ENCODE peak calls at places on chromosomes 12 and 14, in seven cellular contexts. One of them, this sample, is unnamed.

GRCh38 chr14:104282332-104283196 is 144.2 kb downstream of the KIF26A start:
- DNase-seq in stimulated activated CD8-positive, alpha-beta memory T cell treated with anti-CD3 and anti-CD28 coated beads, Interleukin-15, amount 100 ng/mL, for 24 hours: no peak
- DNase-seq in RPMI8226: no peak
- DNase-seq in activated CD4-positive, alpha-beta T cell treated with anti-CD3 and anti-CD28 coated beads for 24 hours: no peak
- DNase-seq in fibroblast of pulmonary artery: no peak
- DNase-seq in stimulated activated CD4-positive, alpha-beta T cell treated with anti-CD3 and anti-CD28 coated beads, Interleukin-15, amount 100 ng/mL, for 1 hour: no peak
- DNase-seq in hypothalamus: no peak
- DNase-seq in this sample: peak

GRCh38 chr12:113086249-113087164 is 30.0 kb downstream of the DTX1 start:
- DNase-seq in stimulated activated CD8-positive, alpha-beta memory T cell treated with anti-CD3 and anti-CD28 coated beads, Interleukin-15, amount 100 ng/mL, for 24 hours: no peak
- DNase-seq in RPMI8226: peak
- DNase-seq in activated CD4-positive, alpha-beta T cell treated with anti-CD3 and anti-CD28 coated beads for 24 hours: no peak
- DNase-seq in fibroblast of pulmonary artery: no peak
- DNase-seq in stimulated activated CD4-positive, alpha-beta T cell treated with anti-CD3 and anti-CD28 coated beads, Interleukin-15, amount 100 ng/mL, for 1 hour: no peak
- DNase-seq in hypothalamus: no peak
- DNase-seq in this sample: no peak

GRCh38 chr12:124817076-124818000 is 46.3 kb downstream of the SCARB1 start:
- DNase-seq in stimulated activated CD8-positive, alpha-beta memory T cell treated with anti-CD3 and anti-CD28 coated beads, Interleukin-15, amount 100 ng/mL, for 24 hours: no peak
- DNase-seq in RPMI8226: no peak
- DNase-seq in activated CD4-positive, alpha-beta T cell treated with anti-CD3 and anti-CD28 coated beads for 24 hours: no peak
- DNase-seq in fibroblast of pulmonary artery: no peak
- DNase-seq in stimulated activated CD4-positive, alpha-beta T cell treated with anti-CD3 and anti-CD28 coated beads, Interleukin-15, amount 100 ng/mL, for 1 hour: no peak
- DNase-seq in hypothalamus: no peak
- DNase-seq in this sample: no peak

GRCh38 chr12:104701756-104702155 is 245.0 kb downstream of the CHST11 start:
- DNase-seq in stimulated activated CD8-positive, alpha-beta memory T cell treated with anti-CD3 and anti-CD28 coated beads, Interleukin-15, amount 100 ng/mL, for 24 hours: no peak
- DNase-seq in RPMI8226: no peak
- DNase-seq in activated CD4-positive, alpha-beta T cell treated with anti-CD3 and anti-CD28 coated beads for 24 hours: no peak
- DNase-seq in fibroblast of pulmonary artery: no peak
- DNase-seq in stimulated activated CD4-positive, alpha-beta T cell treated with anti-CD3 and anti-CD28 coated beads, Interleukin-15, amount 100 ng/mL, for 1 hour: no peak
- DNase-seq in hypothalamus: no peak
- DNase-seq in this sample: no peak

GRCh38 chr14:25032092-25032784 is 17.7 kb downstream of the STXBP6 start:
- DNase-seq in stimulated activated CD8-positive, alpha-beta memory T cell treated with anti-CD3 and anti-CD28 coated beads, Interleukin-15, amount 100 ng/mL, for 24 hours: no peak
- DNase-seq in RPMI8226: no peak
- DNase-seq in activated CD4-positive, alpha-beta T cell treated with anti-CD3 and anti-CD28 coated beads for 24 hours: no peak
- DNase-seq in fibroblast of pulmonary artery: no peak
- DNase-seq in stimulated activated CD4-positive, alpha-beta T cell treated with anti-CD3 and anti-CD28 coated beads, Interleukin-15, amount 100 ng/mL, for 1 hour: no peak
- DNase-seq in hypothalamus: no peak
- DNase-seq in this sample: no peak

GRCh38 chr12:70920251-70920851 is at the start of gene PTPRR:
- DNase-seq in stimulated activated CD8-positive, alpha-beta memory T cell treated with anti-CD3 and anti-CD28 coated beads, Interleukin-15, amount 100 ng/mL, for 24 hours: no peak
- DNase-seq in RPMI8226: no peak
- DNase-seq in activated CD4-positive, alpha-beta T cell treated with anti-CD3 and anti-CD28 coated beads for 24 hours: no peak
- DNase-seq in fibroblast of pulmonary artery: no peak
- DNase-seq in stimulated activated CD4-positive, alpha-beta T cell treated with anti-CD3 and anti-CD28 coated beads, Interleukin-15, amount 100 ng/mL, for 1 hour: no peak
- DNase-seq in hypothalamus: peak
- DNase-seq in this sample: no peak

GRCh38 chr12:3200779-3201738 is 123.9 kb downstream of the TSPAN9 start:
- DNase-seq in stimulated activated CD8-positive, alpha-beta memory T cell treated with anti-CD3 and anti-CD28 coated beads, Interleukin-15, amount 100 ng/mL, for 24 hours: no peak
- DNase-seq in RPMI8226: no peak
- DNase-seq in activated CD4-positive, alpha-beta T cell treated with anti-CD3 and anti-CD28 coated beads for 24 hours: no peak
- DNase-seq in fibroblast of pulmonary artery: no peak
- DNase-seq in stimulated activated CD4-positive, alpha-beta T cell treated with anti-CD3 and anti-CD28 coated beads, Interleukin-15, amount 100 ng/mL, for 1 hour: no peak
- DNase-seq in hypothalamus: no peak
- DNase-seq in this sample: no peak

GRCh38 chr12:98379106-98379505 is 136.3 kb upstream of the TMPO start:
- DNase-seq in stimulated activated CD8-positive, alpha-beta memory T cell treated with anti-CD3 and anti-CD28 coated beads, Interleukin-15, amount 100 ng/mL, for 24 hours: no peak
- DNase-seq in RPMI8226: no peak
- DNase-seq in activated CD4-positive, alpha-beta T cell treated with anti-CD3 and anti-CD28 coated beads for 24 hours: no peak
- DNase-seq in fibroblast of pulmonary artery: no peak
- DNase-seq in stimulated activated CD4-positive, alpha-beta T cell treated with anti-CD3 and anti-CD28 coated beads, Interleukin-15, amount 100 ng/mL, for 1 hour: no peak
- DNase-seq in hypothalamus: no peak
- DNase-seq in this sample: no peak

GRCh38 chr12:52715416-52715815 is 12.1 kb upstream of the KRT77 start:
- DNase-seq in stimulated activated CD8-positive, alpha-beta memory T cell treated with anti-CD3 and anti-CD28 coated beads, Interleukin-15, amount 100 ng/mL, for 24 hours: no peak
- DNase-seq in RPMI8226: peak
- DNase-seq in activated CD4-positive, alpha-beta T cell treated with anti-CD3 and anti-CD28 coated beads for 24 hours: no peak
- DNase-seq in fibroblast of pulmonary artery: no peak
- DNase-seq in stimulated activated CD4-positive, alpha-beta T cell treated with anti-CD3 and anti-CD28 coated beads, Interleukin-15, amount 100 ng/mL, for 1 hour: no peak
- DNase-seq in hypothalamus: no peak
- DNase-seq in this sample: no peak

GRCh38 chr14:99862111-99862510 is 68.9 kb downstream of the EML1 start:
- DNase-seq in stimulated activated CD8-positive, alpha-beta memory T cell treated with anti-CD3 and anti-CD28 coated beads, Interleukin-15, amount 100 ng/mL, for 24 hours: no peak
- DNase-seq in RPMI8226: no peak
- DNase-seq in activated CD4-positive, alpha-beta T cell treated with anti-CD3 and anti-CD28 coated beads for 24 hours: no peak
- DNase-seq in fibroblast of pulmonary artery: peak
- DNase-seq in stimulated activated CD4-positive, alpha-beta T cell treated with anti-CD3 and anti-CD28 coated beads, Interleukin-15, amount 100 ng/mL, for 1 hour: no peak
- DNase-seq in hypothalamus: no peak
- DNase-seq in this sample: no peak

GRCh38 chr14:55957950-55958349 is 160.3 kb upstream of the PELI2 start:
- DNase-seq in stimulated activated CD8-positive, alpha-beta memory T cell treated with anti-CD3 and anti-CD28 coated beads, Interleukin-15, amount 100 ng/mL, for 24 hours: no peak
- DNase-seq in RPMI8226: no peak
- DNase-seq in activated CD4-positive, alpha-beta T cell treated with anti-CD3 and anti-CD28 coated beads for 24 hours: no peak
- DNase-seq in fibroblast of pulmonary artery: no peak
- DNase-seq in stimulated activated CD4-positive, alpha-beta T cell treated with anti-CD3 and anti-CD28 coated beads, Interleukin-15, amount 100 ng/mL, for 1 hour: no peak
- DNase-seq in hypothalamus: no peak
- DNase-seq in this sample: no peak

GRCh38 chr12:121946313-121947025 is 28.1 kb downstream of the CFAP251 start:
- DNase-seq in stimulated activated CD8-positive, alpha-beta memory T cell treated with anti-CD3 and anti-CD28 coated beads, Interleukin-15, amount 100 ng/mL, for 24 hours: no peak
- DNase-seq in RPMI8226: no peak
- DNase-seq in activated CD4-positive, alpha-beta T cell treated with anti-CD3 and anti-CD28 coated beads for 24 hours: no peak
- DNase-seq in fibroblast of pulmonary artery: no peak
- DNase-seq in stimulated activated CD4-positive, alpha-beta T cell treated with anti-CD3 and anti-CD28 coated beads, Interleukin-15, amount 100 ng/mL, for 1 hour: no peak
- DNase-seq in hypothalamus: no peak
- DNase-seq in this sample: no peak

GRCh38 chr12:103745962-103746361 is 95.1 kb downstream of the NT5DC3 start:
- DNase-seq in stimulated activated CD8-positive, alpha-beta memory T cell treated with anti-CD3 and anti-CD28 coated beads, Interleukin-15, amount 100 ng/mL, for 24 hours: no peak
- DNase-seq in RPMI8226: no peak
- DNase-seq in activated CD4-positive, alpha-beta T cell treated with anti-CD3 and anti-CD28 coated beads for 24 hours: no peak
- DNase-seq in fibroblast of pulmonary artery: no peak
- DNase-seq in stimulated activated CD4-positive, alpha-beta T cell treated with anti-CD3 and anti-CD28 coated beads, Interleukin-15, amount 100 ng/mL, for 1 hour: no peak
- DNase-seq in hypothalamus: no peak
- DNase-seq in this sample: no peak

GRCh38 chr12:12990700-12991468 is 9.2 kb downstream of the HEBP1 start:
- DNase-seq in stimulated activated CD8-positive, alpha-beta memory T cell treated with anti-CD3 and anti-CD28 coated beads, Interleukin-15, amount 100 ng/mL, for 24 hours: no peak
- DNase-seq in RPMI8226: no peak
- DNase-seq in activated CD4-positive, alpha-beta T cell treated with anti-CD3 and anti-CD28 coated beads for 24 hours: no peak
- DNase-seq in fibroblast of pulmonary artery: peak
- DNase-seq in stimulated activated CD4-positive, alpha-beta T cell treated with anti-CD3 and anti-CD28 coated beads, Interleukin-15, amount 100 ng/mL, for 1 hour: no peak
- DNase-seq in hypothalamus: no peak
- DNase-seq in this sample: no peak

This sample was measured in ascending aorta.